ENCODE peak calls at places on chromosomes 7 and 10, in four cellular contexts. One of them, this sample, is unnamed.

GRCh38 chr7:45720989-45721388 is 146.8 kb downstream of the ADCY1 start:
- DNase-seq in GM12878: no peak
- DNase-seq in K562: peak
- DNase-seq in SK-N-SH: no peak
- DNase-seq in this sample: no peak

GRCh38 chr7:80665526-80665925 is 27.1 kb downstream of the CD36 start:
- DNase-seq in GM12878: no peak
- DNase-seq in K562: no peak
- DNase-seq in SK-N-SH: no peak
- DNase-seq in this sample: no peak

GRCh38 chr7:82335927-82336326 is 107.7 kb downstream of the CACNA2D1 start:
- DNase-seq in GM12878: no peak
- DNase-seq in K562: no peak
- DNase-seq in SK-N-SH: peak
- DNase-seq in this sample: no peak

GRCh38 chr10:112906945-112907344 is 43.1 kb upstream of the TCF7L2 start:
- DNase-seq in GM12878: no peak
- DNase-seq in K562: no peak
- DNase-seq in SK-N-SH: no peak
- DNase-seq in this sample: no peak

GRCh38 chr10:94042001-94042813 is 48.5 kb downstream of the PLCE1 start:
- DNase-seq in GM12878: peak
- DNase-seq in K562: no peak
- DNase-seq in SK-N-SH: no peak
- DNase-seq in this sample: no peak

GRCh38 chr10:72719941-72720592 is 28.1 kb downstream of the MCU start:
- DNase-seq in GM12878: no peak
- DNase-seq in K562: no peak
- DNase-seq in SK-N-SH: no peak
- DNase-seq in this sample: no peak

GRCh38 chr7:101330011-101330484 is 8.4 kb upstream of the IFT22 start:
- DNase-seq in GM12878: no peak
- DNase-seq in K562: no peak
- DNase-seq in SK-N-SH: peak
- DNase-seq in this sample: no peak

GRCh38 chr7:26705567-26705966 is 158.8 kb downstream of the SKAP2 start:
- DNase-seq in GM12878: no peak
- DNase-seq in K562: no peak
- DNase-seq in SK-N-SH: peak
- DNase-seq in this sample: no peak

GRCh38 chr10:114303556-114303955 is 64.5 kb downstream of the VWA2 start:
- DNase-seq in GM12878: no peak
- DNase-seq in K562: no peak
- DNase-seq in SK-N-SH: no peak
- DNase-seq in this sample: no peak

GRCh38 chr7:28076421-28077163 is 104.0 kb downstream of the JAZF1 start:
- DNase-seq in GM12878: no peak
- DNase-seq in K562: no peak
- DNase-seq in SK-N-SH: peak
- DNase-seq in this sample: no peak

GRCh38 chr10:118950190-118950658 is 79.3 kb upstream of the NANOS1 start:
- DNase-seq in GM12878: no peak
- DNase-seq in K562: no peak
- DNase-seq in SK-N-SH: no peak
- DNase-seq in this sample: no peak

GRCh38 chr7:51069411-51070083 is 247.1 kb downstream of the COBL start:
- DNase-seq in GM12878: no peak
- DNase-seq in K562: no peak
- DNase-seq in SK-N-SH: no peak
- DNase-seq in this sample: no peak

GRCh38 chr10:35335718-35336083 is 608 bp upstream of the CCNY start:
- DNase-seq in GM12878: no peak
- DNase-seq in K562: no peak
- DNase-seq in SK-N-SH: no peak
- DNase-seq in this sample: peak
- TF ChIP-seq NRF1 in GM12878: no peak
- TF ChIP-seq NRF1 in K562: no peak
- TF ChIP-seq NRF1 in SK-N-SH: no peak
- TF ChIP-seq NRF1 in this sample: no peak

GRCh38 chr10:74337330-74338016 is 186.5 kb downstream of the ADK start:
- DNase-seq in GM12878: no peak
- DNase-seq in K562: no peak
- DNase-seq in SK-N-SH: no peak
- DNase-seq in this sample: no peak
- TF ChIP-seq NRF1 in GM12878: no peak
- TF ChIP-seq NRF1 in K562: no peak
- TF ChIP-seq NRF1 in SK-N-SH: no peak
- TF ChIP-seq NRF1 in this sample: no peak

GRCh38 chr10:104445359-104445758 is 91.7 kb downstream of the CFAP58 start:
- DNase-seq in GM12878: no peak
- DNase-seq in K562: no peak
- DNase-seq in SK-N-SH: no peak
- DNase-seq in this sample: no peak
- TF ChIP-seq NRF1 in GM12878: no peak
- TF ChIP-seq NRF1 in K562: no peak
- TF ChIP-seq NRF1 in SK-N-SH: no peak
- TF ChIP-seq NRF1 in this sample: no peak

GRCh38 chr7:29326872-29327271 is 132.3 kb downstream of the CHN2 start:
- DNase-seq in GM12878: no peak
- DNase-seq in K562: no peak
- DNase-seq in SK-N-SH: no peak
- DNase-seq in this sample: no peak
- TF ChIP-seq NRF1 in GM12878: no peak
- TF ChIP-seq NRF1 in K562: no peak
- TF ChIP-seq NRF1 in SK-N-SH: no peak
- TF ChIP-seq NRF1 in this sample: no peak

GRCh38 chr7:132488634-132489302 is 87.5 kb downstream of the PLXNA4 start:
- DNase-seq in GM12878: no peak
- DNase-seq in K562: no peak
- DNase-seq in SK-N-SH: peak
- DNase-seq in this sample: no peak
- TF ChIP-seq NRF1 in GM12878: no peak
- TF ChIP-seq NRF1 in K562: no peak
- TF ChIP-seq NRF1 in SK-N-SH: no peak
- TF ChIP-seq NRF1 in this sample: no peak

DNA sequence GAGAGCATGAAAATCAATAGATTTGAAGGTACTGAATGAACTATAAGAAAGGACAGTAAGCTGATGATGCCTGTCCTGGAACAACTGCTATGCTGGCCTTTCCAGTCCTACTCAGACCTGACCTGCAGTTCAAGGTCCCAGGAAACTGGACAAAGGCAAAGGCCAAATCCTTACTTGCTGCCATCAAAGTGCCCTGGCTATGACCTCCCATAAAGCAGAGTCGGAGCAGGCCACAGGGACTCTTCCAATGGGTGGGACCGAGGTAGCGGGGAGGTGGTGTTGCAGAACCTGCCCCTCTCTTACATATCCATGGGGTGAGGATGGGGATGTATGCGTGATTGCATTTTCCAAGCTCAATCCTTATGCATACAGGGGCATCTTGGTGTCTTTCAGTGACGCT is 26.8 kb downstream of the FAM53B start:
- DNase-seq in GM12878: no peak
- DNase-seq in K562: no peak
- DNase-seq in SK-N-SH: no peak
- DNase-seq in this sample: no peak
- TF ChIP-seq NRF1 in GM12878: no peak
- TF ChIP-seq NRF1 in K562: no peak
- TF ChIP-seq NRF1 in SK-N-SH: no peak
- TF ChIP-seq NRF1 in this sample: no peak

GRCh38 chr7:44392618-44393010 is 67.2 kb upstream of the CAMK2B start:
- DNase-seq in GM12878: no peak
- DNase-seq in K562: no peak
- DNase-seq in SK-N-SH: no peak
- DNase-seq in this sample: no peak
- TF ChIP-seq NRF1 in GM12878: no peak
- TF ChIP-seq NRF1 in K562: no peak
- TF ChIP-seq NRF1 in SK-N-SH: no peak
- TF ChIP-seq NRF1 in this sample: no peak

GRCh38 chr7:76505168-76506080 is 4.9 kb upstream of the UPK3B start:
- DNase-seq in GM12878: no peak
- DNase-seq in K562: no peak
- DNase-seq in SK-N-SH: peak
- DNase-seq in this sample: no peak

GRCh38 chr7:76506081-76506440 is 4.3 kb upstream of the UPK3B start:
- DNase-seq in GM12878: no peak
- DNase-seq in K562: no peak
- DNase-seq in SK-N-SH: no peak
- DNase-seq in this sample: no peak

GRCh38 chr7:76512941-76513816 is 2.8 kb downstream of the UPK3B start:
- DNase-seq in GM12878: no peak
- DNase-seq in K562: peak
- DNase-seq in SK-N-SH: peak
- DNase-seq in this sample: no peak

GRCh38 chr7:76509931-76510877 is at the start of gene UPK3B:
- DNase-seq in GM12878: no peak
- DNase-seq in K562: no peak
- DNase-seq in SK-N-SH: peak
- DNase-seq in this sample: peak

GRCh38 chr7:76507723-76508406 is 2.5 kb upstream of the UPK3B start:
- DNase-seq in GM12878: no peak
- DNase-seq in K562: peak
- DNase-seq in SK-N-SH: no peak
- DNase-seq in this sample: no peak
- TF ChIP-seq NRF1 in GM12878: no peak
- TF ChIP-seq NRF1 in K562: no peak
- TF ChIP-seq NRF1 in SK-N-SH: no peak
- TF ChIP-seq NRF1 in this sample: no peak

This sample was measured in H1.